ENCODE peak calls at places on chromosomes 1 and 21, in six cellular contexts. H is right cardiac atrium; C is naive thymus-derived CD4-positive, alpha-beta T cell; G is lower lobe of right lung; V is stomach; Y is Panc1. L is an unnamed sample. For H3K4me1 and H3K9me3, the result is how much of the 10 kb centered on the place peaks cover.

GRCh38 chr1:48203287-48203900 is 19.1 kb upstream of the SLC5A9 start:
- DNase-seq in H (no peak), C (no peak), G (no peak), V (no peak), Y (peak), L (no peak)

GRCh38 chr1:32870615-32871363 is at the start of gene FNDC5:
- DNase-seq in H (peak), C (no peak), G (no peak), V (no peak), Y (no peak), L (no peak)

GRCh38 chr1:238642231-238642630 is 744.1 kb upstream of the CHRM3 start:
- DNase-seq in H (no peak), C (no peak), G (no peak), V (no peak), Y (no peak), L (no peak)

GRCh38 chr21:42654179-42654912 is 925 bp downstream of the PDE9A start:
- DNase-seq in H (no peak), C (no peak), G (peak), V (no peak), Y (no peak), L (no peak)

GRCh38 chr1:113391643-113392271 is 1.4 kb downstream of the MAGI3 start:
- DNase-seq in H (no peak), C (peak), G (no peak), V (peak), Y (no peak), L (no peak)

GRCh38 chr1:178241057-178241456 is 147.2 kb downstream of the RASAL2 start:
- DNase-seq in H (no peak), C (no peak), G (no peak), V (no peak), Y (no peak), L (no peak)

GRCh38 chr1:182962554-182963115 is 9.7 kb upstream of the SHCBP1L start:
- DNase-seq in H (peak), C (no peak), G (peak), V (peak), Y (peak), L (peak)

GRCh38 chr21:17472167-17472566 is 40.7 kb upstream of the CXADR start:
- DNase-seq in H (no peak), C (no peak), G (no peak), V (no peak), Y (no peak), L (no peak)

GRCh38 chr1:52364235-52364839 is 1.7 kb downstream of the CC2D1B start:
- DNase-seq in H (no peak), C (no peak), G (no peak), V (no peak), Y (no peak), L (no peak)

GRCh38 chr1:186059311-186059710 is 315.7 kb downstream of the TPR start:
- DNase-seq in H (no peak), C (no peak), G (no peak), V (no peak), Y (no peak), L (no peak)

GRCh38 chr1:27979151-27979858 is 19.5 kb downstream of the XKR8 start:
- DNase-seq in H (no peak), C (peak), G (no peak), V (no peak), Y (no peak), L (no peak)

GRCh38 chr1:156691665-156692408 is 13.5 kb downstream of the CRABP2 start:
- DNase-seq in H (no peak), C (no peak), G (no peak), V (no peak), Y (no peak), L (peak)

GRCh38 chr1:47574451-47575165 is 136.8 kb downstream of the FOXD2 start:
- DNase-seq in H (no peak), C (no peak), G (no peak), V (no peak), Y (no peak), L (no peak)

GRCh38 chr1:82485591-82486369 is 685.0 kb downstream of the ADGRL2 start:
- DNase-seq in H (peak), C (no peak), G (no peak), V (no peak), Y (no peak), L (no peak)

GRCh38 chr1:53359225-53359933 is 31.5 kb upstream of the LRP8 start:
- DNase-seq in H (no peak), C (no peak), G (no peak), V (peak), Y (no peak), L (no peak)

GRCh38 chr1:91120421-91120820 is 98.6 kb upstream of the ZNF644 start:
- DNase-seq in H (no peak), C (no peak), G (peak), V (no peak), Y (no peak), L (no peak)

GRCh38 chr1:156430305-156430704 is 61.3 kb downstream of the RHBG start:
- DNase-seq in H (no peak), C (no peak), G (no peak), V (no peak), Y (no peak), L (no peak)

GRCh38 chr1:15384301-15384901 is 25.3 kb upstream of the EFHD2 start:
- DNase-seq in H (no peak), C (no peak), G (no peak), V (peak), Y (no peak), L (no peak)

GRCh38 chr1:16324456-16324890 is 27.8 kb downstream of the FBXO42 start:
- DNase-seq in H (peak), C (no peak), G (no peak), V (no peak), Y (peak), L (peak)

GRCh38 chr1:151972533-151973270 is 21.0 kb downstream of the S100A10 start:
- DNase-seq in H (no peak), C (no peak), G (no peak), V (peak), Y (no peak), L (no peak)
- H3K4me1 ChIP-seq in H (under half), C (under half), G (under half), V (under half), Y (half or more), L (under half)

DNA sequence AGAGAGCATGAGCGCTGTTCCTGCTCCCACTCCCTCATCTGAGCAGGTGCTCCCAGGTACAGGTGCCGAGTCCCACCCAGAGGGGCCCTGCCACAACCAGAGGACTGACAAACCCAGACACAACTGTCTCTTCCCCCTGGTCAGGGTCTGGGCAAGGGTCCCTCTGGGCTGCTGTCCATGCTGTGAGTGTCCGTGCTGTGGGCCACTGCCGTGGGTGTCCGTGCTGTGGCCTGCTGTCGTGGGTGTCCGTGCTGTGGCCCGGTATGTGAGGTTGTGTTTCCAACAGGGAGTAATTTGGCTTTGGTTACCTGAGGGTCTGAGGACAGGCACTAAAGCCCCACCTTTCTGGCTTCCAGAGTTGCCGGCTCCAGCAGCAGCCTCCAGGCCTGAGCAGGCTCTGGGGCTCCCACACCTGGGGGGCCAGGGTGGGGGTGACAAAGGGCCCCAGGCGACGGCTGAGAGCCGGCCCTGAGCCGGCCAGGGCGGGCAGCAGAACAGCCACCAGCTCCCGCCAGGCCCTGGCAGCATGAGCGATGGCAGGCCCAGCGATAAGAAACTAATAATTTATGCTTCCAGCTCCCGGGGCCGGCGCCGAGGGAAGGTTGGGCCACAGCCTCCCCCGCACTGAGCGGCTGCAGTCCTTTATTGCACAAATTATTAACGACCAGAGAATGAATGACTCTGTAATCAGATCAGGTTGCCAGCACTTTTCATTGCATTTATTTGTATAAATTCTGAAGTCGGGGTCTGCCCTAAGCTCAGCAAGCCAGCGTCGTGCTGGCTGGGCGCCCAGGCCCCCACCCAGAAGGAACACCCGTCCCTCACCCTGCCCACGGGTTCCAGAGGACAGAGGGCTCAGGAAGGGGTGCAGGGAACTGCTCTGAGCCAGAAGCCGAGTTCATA is 7.3 kb upstream of the SAMD11 start:
- DNase-seq in H (peak), C (no peak), G (peak), V (peak), Y (no peak), L (no peak)
- H3K9me3 ChIP-seq in H (under half), C (under half), G (under half), V (under half), Y (under half), L (under half)

DNA sequence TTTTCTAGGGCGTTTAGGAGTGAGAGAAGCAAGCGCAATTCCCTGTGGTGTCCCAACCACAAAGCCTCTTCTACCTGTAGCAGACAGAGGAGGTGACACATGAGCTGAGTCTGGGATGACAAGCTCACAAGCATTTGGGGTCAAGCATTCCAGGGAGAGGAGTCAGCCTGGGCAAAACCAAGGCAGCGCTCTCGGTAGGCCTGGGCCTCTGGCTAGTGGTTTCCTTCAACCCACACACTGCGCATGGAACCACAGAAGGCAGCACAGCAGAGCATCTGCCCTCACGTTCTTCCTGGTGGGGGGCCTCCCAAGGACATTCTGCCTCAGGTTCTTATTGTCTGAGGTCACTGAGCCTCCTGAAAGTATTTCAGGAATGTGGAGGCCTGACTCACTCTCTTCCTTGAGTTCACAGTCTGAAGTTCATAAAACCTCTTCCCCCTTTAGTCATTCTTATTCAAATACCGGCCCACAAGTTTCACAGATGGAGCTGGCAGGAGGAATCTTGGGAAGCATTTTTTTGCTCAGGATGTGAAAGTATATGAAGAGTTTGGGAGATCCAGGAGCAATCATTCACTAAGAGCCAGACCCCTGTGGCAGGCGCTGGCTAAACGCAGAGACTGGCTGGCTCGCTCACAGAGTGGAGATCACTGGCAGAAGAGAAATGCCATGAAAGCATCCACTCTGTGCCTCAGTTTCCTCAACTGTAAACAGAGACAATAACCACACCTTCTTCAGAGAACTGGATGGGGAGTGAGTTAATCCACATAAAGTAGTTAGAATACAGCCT is 26.8 kb downstream of the CCN1 start:
- DNase-seq in H (no peak), C (no peak), G (no peak), V (no peak), Y (peak), L (no peak)
- H3K4me1 ChIP-seq in H (under half), C (under half), G (under half), V (under half), Y (under half), L (under half)

GRCh38 chr1:247056071-247056470 is 22.5 kb downstream of the ZNF670 start:
- DNase-seq in H (no peak), C (no peak), G (no peak), V (no peak), Y (no peak), L (no peak)
- H3K9me3 ChIP-seq in H (under half), C (under half), G (half or more), V (half or more), Y (half or more), L (under half)

GRCh38 chr1:45667321-45668111 is 18.8 kb downstream of the GPBP1L1 start:
- DNase-seq in H (no peak), C (no peak), G (no peak), V (no peak), Y (no peak), L (no peak)
- H3K4me1 ChIP-seq in H (under half), C (under half), G (under half), V (under half), Y (under half), L (under half)

GRCh38 chr21:9753943-9754342 is 767.4 kb upstream of the TPTE start:
- DNase-seq in H (no peak), C (no peak), G (no peak), V (no peak), Y (no peak), L (no peak)
- H3K9me3 ChIP-seq in H (under half), C (under half), G (under half), V (half or more), Y (under half), L (under half)

L was measured in heart left ventricle.